ENCODE peak calls at places on chromosomes 1 and 21, in five cellular contexts. B is breast epithelium, S is esophagus squamous epithelium, Y is IMR-90, U is sigmoid colon. Q is an unnamed sample. For H3K36me3, the result is how much of the 10 kb centered on the place peaks cover.

GRCh38 chr1:184162266-184162665 is 110.7 kb downstream of the TSEN15 start:
- DNase-seq in B (no peak), S (no peak), Y (no peak), U (no peak), Q (no peak)

GRCh38 chr1:156555715-156556114 is 16.6 kb downstream of the IQGAP3 start:
- DNase-seq in B (no peak), S (no peak), Y (no peak), U (no peak), Q (no peak)

GRCh38 chr1:84247425-84248220 is 53.9 kb upstream of the SAMD13 start:
- DNase-seq in B (no peak), S (no peak), Y (peak), U (no peak), Q (no peak)

GRCh38 chr1:115665319-115665718 is 23.5 kb downstream of the VANGL1 start:
- DNase-seq in B (no peak), S (no peak), Y (no peak), U (no peak), Q (no peak)

GRCh38 chr1:40788561-40789341 is 5.2 kb downstream of the KCNQ4 start:
- DNase-seq in B (no peak), S (no peak), Y (no peak), U (no peak), Q (peak)

GRCh38 chr1:201499795-201500669 is 6.9 kb downstream of the CSRP1 start:
- DNase-seq in B (no peak), S (no peak), Y (no peak), U (no peak), Q (no peak)

GRCh38 chr1:54224233-54224632 is 24.3 kb downstream of the MRPL37 start:
- DNase-seq in B (no peak), S (no peak), Y (no peak), U (no peak), Q (no peak)

GRCh38 chr21:36237441-36237840 is 80.8 kb downstream of the DOP1B start:
- DNase-seq in B (no peak), S (no peak), Y (no peak), U (no peak), Q (no peak)

GRCh38 chr1:13898406-13898805 is 198.4 kb downstream of the PRDM2 start:
- DNase-seq in B (no peak), S (no peak), Y (no peak), U (no peak), Q (no peak)

GRCh38 chr1:216785211-216785610 is 62.0 kb upstream of the ESRRG start:
- DNase-seq in B (no peak), S (no peak), Y (no peak), U (no peak), Q (no peak)

GRCh38 chr1:155136728-155137127 is 1.1 kb downstream of the SLC50A1 start:
- DNase-seq in B (no peak), S (no peak), Y (no peak), U (no peak), Q (no peak)

GRCh38 chr1:192824511-192824910 is 15.7 kb downstream of the RGS2 start:
- DNase-seq in B (no peak), S (no peak), Y (no peak), U (no peak), Q (no peak)

GRCh38 chr1:86860424-86860823 is 53.5 kb downstream of the SELENOF start:
- DNase-seq in B (no peak), S (no peak), Y (no peak), U (no peak), Q (no peak)

GRCh38 chr1:85343612-85344255 is 67.3 kb upstream of the BCL10 start:
- DNase-seq in B (no peak), S (no peak), Y (peak), U (no peak), Q (no peak)

GRCh38 chr1:145871994-145872411 is 13.1 kb upstream of the PIAS3 start:
- DNase-seq in B (no peak), S (no peak), Y (peak), U (peak), Q (no peak)

GRCh38 chr1:20371411-20371810 is 80.7 kb downstream of the VWA5B1 start:
- DNase-seq in B (no peak), S (no peak), Y (peak), U (peak), Q (no peak)

GRCh38 chr1:42844592-42845140 is 1.7 kb upstream of the ZNF691 start:
- DNase-seq in B (no peak), S (no peak), Y (peak), U (no peak), Q (no peak)

GRCh38 chr1:234721476-234722266 is 111.7 kb upstream of the IRF2BP2 start:
- DNase-seq in B (no peak), S (no peak), Y (peak), U (peak), Q (peak)

GRCh38 chr1:52059326-52059725 is 3.2 kb downstream of the BTF3L4 start:
- DNase-seq in B (no peak), S (no peak), Y (peak), U (no peak), Q (no peak)

GRCh38 chr1:10515627-10516026 is 40.9 kb downstream of the PEX14 start:
- DNase-seq in B (no peak), S (no peak), Y (no peak), U (no peak), Q (no peak)

GRCh38 chr1:10510520-10511493 is 36.1 kb downstream of the PEX14 start:
- DNase-seq in B (no peak), S (no peak), Y (peak), U (peak), Q (peak)

GRCh38 chr1:10514490-10515235 is 39.9 kb downstream of the PEX14 start:
- DNase-seq in B (no peak), S (no peak), Y (peak), U (no peak), Q (no peak)

GRCh38 chr1:10511494-10511885 is 36.7 kb downstream of the PEX14 start:
- DNase-seq in B (no peak), S (no peak), Y (no peak), U (peak), Q (no peak)

DNA sequence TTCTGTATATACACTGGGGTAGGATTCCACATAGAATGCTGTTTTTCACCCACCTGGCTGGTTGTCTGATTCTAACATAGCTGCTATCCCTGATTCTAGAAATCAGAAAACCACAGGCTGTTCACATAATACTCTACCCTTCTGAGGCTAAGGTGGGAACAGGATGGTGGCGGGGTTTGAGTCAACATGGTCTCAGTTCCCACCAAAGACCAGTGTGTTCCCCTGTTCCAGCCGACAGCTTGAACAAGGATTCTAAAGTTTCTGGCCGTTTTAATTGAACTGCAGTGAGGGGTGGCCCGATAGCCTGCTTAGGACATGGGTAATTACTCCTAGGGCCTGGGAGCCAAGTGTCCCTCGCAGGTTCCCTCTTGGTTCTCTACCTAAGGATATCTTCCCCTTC is 38.4 kb downstream of the PEX14 start:
- DNase-seq in B (no peak), S (no peak), Y (no peak), U (no peak), Q (no peak)
- H3K27ac ChIP-seq in B (no peak), S (no peak), Y (no peak), U (peak), Q (no peak)

DNA sequence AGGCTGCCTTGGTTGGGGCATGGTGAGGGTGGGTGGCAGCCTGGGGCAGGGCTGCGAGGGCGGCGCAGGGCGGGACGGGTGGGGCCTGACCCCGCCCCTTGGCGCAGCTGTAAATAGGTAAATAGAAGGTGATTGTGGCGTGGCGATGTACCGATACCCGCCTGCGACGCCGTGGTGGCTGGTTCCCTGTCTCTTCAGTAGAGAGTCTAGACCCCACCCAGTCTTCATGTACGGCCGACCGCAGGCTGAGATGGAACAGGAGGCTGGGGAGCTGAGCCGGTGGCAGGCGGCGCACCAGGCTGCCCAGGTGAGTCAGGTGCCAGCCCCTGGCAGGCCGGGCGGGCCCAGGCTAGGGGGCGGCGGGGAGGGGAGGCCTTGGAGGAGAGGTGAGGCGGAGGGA is at the start of gene KLF17:
- DNase-seq in B (no peak), S (no peak), Y (no peak), U (no peak), Q (no peak)
- TF ChIP-seq POLR2A in B (no peak), S (no peak), Y (no peak), U (no peak), Q (no peak)

GRCh38 chr1:39472826-39473225 is 18.6 kb upstream of the BMP8A start:
- DNase-seq in B (no peak), S (no peak), Y (no peak), U (no peak), Q (no peak)
- H3K36me3 ChIP-seq in B (under half), S (under half), Y (half or more), U (under half), Q (half or more)

DNA sequence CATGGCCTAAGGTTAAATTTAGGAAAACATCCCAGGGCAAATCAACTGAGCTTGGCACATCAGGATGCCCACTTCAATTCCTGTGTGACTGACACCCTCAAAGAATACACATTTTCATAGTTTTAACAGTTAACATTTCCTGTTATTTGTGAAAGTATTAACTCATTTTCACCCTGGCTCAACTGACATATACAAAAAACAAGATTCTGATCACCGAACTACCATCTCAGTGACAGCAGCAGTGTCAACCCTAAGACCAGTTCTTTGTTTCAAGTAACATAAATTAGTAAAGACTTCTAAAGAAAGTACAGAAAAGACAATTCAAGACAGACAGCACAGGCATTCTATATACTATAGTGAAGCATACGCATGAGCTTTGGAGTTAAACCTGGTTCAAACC is 69.0 kb upstream of the SDC3 start:
- DNase-seq in B (no peak), S (no peak), Y (no peak), U (no peak), Q (no peak)
- H3K27ac ChIP-seq in B (no peak), S (no peak), Y (no peak), U (peak), Q (peak)

GRCh38 chr21:42685036-42685435 is 31.6 kb downstream of the PDE9A start:
- DNase-seq in B (no peak), S (no peak), Y (no peak), U (no peak), Q (no peak)
- TF ChIP-seq POLR2A in B (no peak), S (no peak), Y (no peak), U (no peak), Q (no peak)

GRCh38 chr1:110375490-110375889 is 15.3 kb downstream of the SLC16A4 start:
- DNase-seq in B (no peak), S (no peak), Y (no peak), U (no peak), Q (no peak)
- H3K36me3 ChIP-seq in B (under half), S (under half), Y (under half), U (under half), Q (under half)

GRCh38 chr1:109910963-109911798 is 532 bp downstream of the CSF1 start:
- DNase-seq in B (no peak), S (no peak), Y (no peak), U (no peak), Q (no peak)
- H3K27ac ChIP-seq in B (peak), S (peak), Y (peak), U (peak), Q (peak)

DNA sequence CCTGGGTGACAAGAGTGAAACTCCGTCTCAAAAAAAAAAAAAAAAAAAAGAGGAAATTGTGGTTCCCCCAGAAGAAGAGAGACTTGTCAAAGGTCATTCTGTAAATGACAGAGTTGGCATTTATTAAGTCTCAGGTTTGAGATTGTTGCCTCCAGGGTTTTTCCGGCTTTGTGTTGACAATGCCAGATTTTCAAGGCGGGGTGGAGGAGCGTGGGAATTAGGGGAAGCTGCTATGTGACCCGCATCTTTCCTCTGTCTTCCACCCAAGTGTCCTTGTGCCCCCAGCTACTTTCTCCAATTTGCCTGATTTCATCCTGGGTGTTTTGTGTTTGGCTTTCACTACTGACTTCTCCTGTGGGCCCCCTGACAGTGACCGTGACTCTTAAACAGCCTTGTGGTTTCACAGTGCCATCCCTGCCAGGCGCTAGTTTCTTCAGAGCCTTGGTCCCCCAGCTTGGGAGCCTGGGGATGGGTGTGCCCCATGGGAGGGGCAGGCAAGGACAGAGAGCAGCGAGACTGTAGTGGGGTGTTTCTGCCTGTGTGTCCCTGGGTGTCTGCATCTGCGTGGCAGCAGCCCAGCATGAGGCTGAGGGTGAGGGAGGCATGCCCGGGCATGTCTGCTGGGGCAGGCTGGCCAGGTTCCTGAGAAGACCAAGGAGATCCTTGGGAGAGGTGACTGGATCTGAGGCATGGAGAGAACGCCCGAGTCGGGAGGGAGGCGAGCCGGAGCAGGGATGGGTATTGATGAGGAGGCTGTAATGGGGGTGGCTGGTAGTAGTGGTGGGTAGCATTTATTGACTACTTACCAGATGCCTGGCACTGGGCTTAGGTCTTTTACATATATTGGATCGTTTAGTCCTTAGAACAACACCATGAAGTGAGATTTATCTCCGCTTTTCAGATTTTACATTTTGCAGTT is 46.3 kb downstream of the IER5 start:
- DNase-seq in B (peak), S (no peak), Y (peak), U (no peak), Q (peak)
- TF ChIP-seq POLR2A in B (no peak), S (no peak), Y (no peak), U (no peak), Q (peak)

GRCh38 chr21:44903054-44903685 is 17.5 kb downstream of the ITGB2 start:
- DNase-seq in B (no peak), S (no peak), Y (no peak), U (no peak), Q (no peak)

GRCh38 chr21:44905725-44906084 is 15.0 kb downstream of the ITGB2 start:
- DNase-seq in B (no peak), S (no peak), Y (no peak), U (no peak), Q (peak)

GRCh38 chr21:44905016-44905724 is 15.5 kb downstream of the ITGB2 start:
- DNase-seq in B (no peak), S (no peak), Y (no peak), U (no peak), Q (no peak)

GRCh38 chr21:44903689-44904088 is 17.0 kb downstream of the ITGB2 start:
- DNase-seq in B (no peak), S (no peak), Y (no peak), U (no peak), Q (no peak)

GRCh38 chr21:44904141-44904923 is 16.4 kb downstream of the ITGB2 start:
- DNase-seq in B (no peak), S (no peak), Y (no peak), U (no peak), Q (no peak)
- H3K36me3 ChIP-seq in B (under half), S (under half), Y (under half), U (under half), Q (under half)

Q was measured in adrenal gland.